ENCODE peak calls at places on chromosome X, in seven cellular contexts. One of them, this sample, is unnamed.

GRCh38 chrX:18895157-18895952 is 88.6 kb downstream of the PHKA2 start:
- DNase-seq in tibial nerve: no peak
- DNase-seq in lung: peak
- DNase-seq in mucosa of descending colon: no peak
- DNase-seq in coronary artery: peak
- DNase-seq in IMR-90: peak
- DNase-seq in dorsolateral prefrontal cortex: no peak
- DNase-seq in this sample: no peak

GRCh38 chrX:44306336-44306735 is 37.1 kb downstream of the EFHC2 start:
- DNase-seq in tibial nerve: no peak
- DNase-seq in lung: no peak
- DNase-seq in mucosa of descending colon: peak
- DNase-seq in coronary artery: no peak
- DNase-seq in IMR-90: peak
- DNase-seq in dorsolateral prefrontal cortex: no peak
- DNase-seq in this sample: no peak

GRCh38 chrX:27438937-27439336 is 24.2 kb downstream of the PPP4R3C start:
- DNase-seq in tibial nerve: no peak
- DNase-seq in lung: no peak
- DNase-seq in mucosa of descending colon: no peak
- DNase-seq in coronary artery: no peak
- DNase-seq in IMR-90: no peak
- DNase-seq in dorsolateral prefrontal cortex: no peak
- DNase-seq in this sample: no peak

GRCh38 chrX:20530319-20530979 is 263.7 kb upstream of the RPS6KA3 start:
- DNase-seq in tibial nerve: peak
- DNase-seq in lung: peak
- DNase-seq in mucosa of descending colon: peak
- DNase-seq in coronary artery: no peak
- DNase-seq in IMR-90: peak
- DNase-seq in dorsolateral prefrontal cortex: peak
- DNase-seq in this sample: no peak

GRCh38 chrX:2351999-2352995 is 148.5 kb downstream of the DHRSX start:
- DNase-seq in tibial nerve: no peak
- DNase-seq in lung: no peak
- DNase-seq in mucosa of descending colon: no peak
- DNase-seq in coronary artery: no peak
- DNase-seq in IMR-90: peak
- DNase-seq in dorsolateral prefrontal cortex: peak
- DNase-seq in this sample: peak

GRCh38 chrX:39944416-39944815 is 153.3 kb downstream of the BCOR start:
- DNase-seq in tibial nerve: no peak
- DNase-seq in lung: no peak
- DNase-seq in mucosa of descending colon: no peak
- DNase-seq in coronary artery: no peak
- DNase-seq in IMR-90: no peak
- DNase-seq in dorsolateral prefrontal cortex: no peak
- DNase-seq in this sample: no peak

GRCh38 chrX:69060631-69061408 is 104.4 kb downstream of the PJA1 start:
- DNase-seq in tibial nerve: peak
- DNase-seq in lung: peak
- DNase-seq in mucosa of descending colon: peak
- DNase-seq in coronary artery: peak
- DNase-seq in IMR-90: peak
- DNase-seq in dorsolateral prefrontal cortex: no peak
- DNase-seq in this sample: no peak

GRCh38 chrX:155246748-155247147 is 17.5 kb downstream of the RAB39B start:
- DNase-seq in tibial nerve: no peak
- DNase-seq in lung: no peak
- DNase-seq in mucosa of descending colon: no peak
- DNase-seq in coronary artery: no peak
- DNase-seq in IMR-90: peak
- DNase-seq in dorsolateral prefrontal cortex: no peak
- DNase-seq in this sample: no peak

GRCh38 chrX:133335027-133335426 is 80.3 kb downstream of the GPC4 start:
- DNase-seq in tibial nerve: no peak
- DNase-seq in lung: no peak
- DNase-seq in mucosa of descending colon: peak
- DNase-seq in coronary artery: no peak
- DNase-seq in IMR-90: peak
- DNase-seq in dorsolateral prefrontal cortex: no peak
- DNase-seq in this sample: no peak

GRCh38 chrX:115459883-115460564 is 101.0 kb upstream of the PLS3 start:
- DNase-seq in tibial nerve: no peak
- DNase-seq in lung: no peak
- DNase-seq in mucosa of descending colon: no peak
- DNase-seq in coronary artery: no peak
- DNase-seq in IMR-90: peak
- DNase-seq in dorsolateral prefrontal cortex: no peak
- DNase-seq in this sample: no peak

GRCh38 chrX:73214366-73215094 is at the start of gene NAP1L2:
- DNase-seq in tibial nerve: no peak
- DNase-seq in lung: no peak
- DNase-seq in mucosa of descending colon: peak
- DNase-seq in coronary artery: peak
- DNase-seq in IMR-90: no peak
- DNase-seq in dorsolateral prefrontal cortex: peak
- DNase-seq in this sample: no peak

GRCh38 chrX:46686003-46686645 is 72.8 kb downstream of the SLC9A7 start:
- DNase-seq in tibial nerve: peak
- DNase-seq in lung: no peak
- DNase-seq in mucosa of descending colon: peak
- DNase-seq in coronary artery: no peak
- DNase-seq in IMR-90: peak
- DNase-seq in dorsolateral prefrontal cortex: no peak
- DNase-seq in this sample: no peak

GRCh38 chrX:13307041-13307440 is 12.8 kb downstream of the ATXN3L start:
- DNase-seq in tibial nerve: no peak
- DNase-seq in lung: no peak
- DNase-seq in mucosa of descending colon: no peak
- DNase-seq in coronary artery: no peak
- DNase-seq in IMR-90: no peak
- DNase-seq in dorsolateral prefrontal cortex: no peak
- DNase-seq in this sample: no peak

GRCh38 chrX:54178100-54178940 is 4.7 kb downstream of the FAM120C start:
- DNase-seq in tibial nerve: no peak
- DNase-seq in lung: no peak
- DNase-seq in mucosa of descending colon: no peak
- DNase-seq in coronary artery: no peak
- DNase-seq in IMR-90: peak
- DNase-seq in dorsolateral prefrontal cortex: no peak
- DNase-seq in this sample: peak

GRCh38 chrX:133881011-133881410 is 104.4 kb downstream of the GPC3 start:
- DNase-seq in tibial nerve: no peak
- DNase-seq in lung: no peak
- DNase-seq in mucosa of descending colon: no peak
- DNase-seq in coronary artery: no peak
- DNase-seq in IMR-90: no peak
- DNase-seq in dorsolateral prefrontal cortex: no peak
- DNase-seq in this sample: no peak

GRCh38 chrX:23341452-23341851 is 6.8 kb downstream of the PTCHD1 start:
- DNase-seq in tibial nerve: no peak
- DNase-seq in lung: no peak
- DNase-seq in mucosa of descending colon: peak
- DNase-seq in coronary artery: no peak
- DNase-seq in IMR-90: no peak
- DNase-seq in dorsolateral prefrontal cortex: peak
- DNase-seq in this sample: no peak

GRCh38 chrX:84956304-84956703 is 47.4 kb upstream of the APOOL start:
- DNase-seq in tibial nerve: no peak
- DNase-seq in lung: no peak
- DNase-seq in mucosa of descending colon: no peak
- DNase-seq in coronary artery: no peak
- DNase-seq in IMR-90: no peak
- DNase-seq in dorsolateral prefrontal cortex: no peak
- DNase-seq in this sample: no peak

GRCh38 chrX:79081895-79082512 is 62.5 kb upstream of the GPR174 start:
- DNase-seq in tibial nerve: no peak
- DNase-seq in lung: no peak
- DNase-seq in mucosa of descending colon: peak
- DNase-seq in coronary artery: no peak
- DNase-seq in IMR-90: peak
- DNase-seq in dorsolateral prefrontal cortex: no peak
- DNase-seq in this sample: no peak

GRCh38 chrX:111349098-111349497 is 62.9 kb downstream of the DCX start:
- DNase-seq in tibial nerve: no peak
- DNase-seq in lung: no peak
- DNase-seq in mucosa of descending colon: no peak
- DNase-seq in coronary artery: no peak
- DNase-seq in IMR-90: no peak
- DNase-seq in dorsolateral prefrontal cortex: no peak
- DNase-seq in this sample: no peak

GRCh38 chrX:110414679-110415439 is 56.2 kb downstream of the RTL9 start:
- DNase-seq in tibial nerve: no peak
- DNase-seq in lung: no peak
- DNase-seq in mucosa of descending colon: no peak
- DNase-seq in coronary artery: peak
- DNase-seq in IMR-90: peak
- DNase-seq in dorsolateral prefrontal cortex: no peak
- DNase-seq in this sample: no peak

GRCh38 chrX:47143894-47144625 is 442 bp downstream of the NDUFB11 start:
- DNase-seq in tibial nerve: no peak
- DNase-seq in lung: no peak
- DNase-seq in mucosa of descending colon: peak
- DNase-seq in coronary artery: peak
- DNase-seq in IMR-90: peak
- DNase-seq in dorsolateral prefrontal cortex: peak
- DNase-seq in this sample: no peak

GRCh38 chrX:138411048-138411447 is 300.5 kb downstream of the FGF13 start:
- DNase-seq in tibial nerve: no peak
- DNase-seq in lung: no peak
- DNase-seq in mucosa of descending colon: no peak
- DNase-seq in coronary artery: no peak
- DNase-seq in IMR-90: no peak
- DNase-seq in dorsolateral prefrontal cortex: no peak
- DNase-seq in this sample: no peak

GRCh38 chrX:54807524-54808108 is at the start of gene MAGED2:
- DNase-seq in tibial nerve: peak
- DNase-seq in lung: no peak
- DNase-seq in mucosa of descending colon: peak
- DNase-seq in coronary artery: no peak
- DNase-seq in IMR-90: peak
- DNase-seq in dorsolateral prefrontal cortex: peak
- DNase-seq in this sample: no peak

GRCh38 chrX:105375816-105376215 is 155.3 kb upstream of the TEX13A start:
- DNase-seq in tibial nerve: no peak
- DNase-seq in lung: no peak
- DNase-seq in mucosa of descending colon: no peak
- DNase-seq in coronary artery: no peak
- DNase-seq in IMR-90: no peak
- DNase-seq in dorsolateral prefrontal cortex: no peak
- DNase-seq in this sample: no peak

GRCh38 chrX:28586291-28586690 is 955 bp upstream of the IL1RAPL1 start:
- DNase-seq in tibial nerve: no peak
- DNase-seq in lung: no peak
- DNase-seq in mucosa of descending colon: no peak
- DNase-seq in coronary artery: no peak
- DNase-seq in IMR-90: peak
- DNase-seq in dorsolateral prefrontal cortex: peak
- DNase-seq in this sample: no peak
- H3K4me3 ChIP-seq in tibial nerve: peak
- H3K4me3 ChIP-seq in lung: no peak
- H3K4me3 ChIP-seq in mucosa of descending colon: no peak
- H3K4me3 ChIP-seq in coronary artery: peak
- H3K4me3 ChIP-seq in IMR-90: peak
- H3K4me3 ChIP-seq in dorsolateral prefrontal cortex: peak
- H3K4me3 ChIP-seq in this sample: peak

GRCh38 chrX:101348452-101349222 is at the start of gene TIMM8A:
- DNase-seq in tibial nerve: peak
- DNase-seq in lung: peak
- DNase-seq in mucosa of descending colon: peak
- DNase-seq in coronary artery: peak
- DNase-seq in IMR-90: peak
- DNase-seq in dorsolateral prefrontal cortex: peak
- DNase-seq in this sample: no peak
- H3K4me3 ChIP-seq in tibial nerve: peak
- H3K4me3 ChIP-seq in lung: peak
- H3K4me3 ChIP-seq in mucosa of descending colon: peak
- H3K4me3 ChIP-seq in coronary artery: peak
- H3K4me3 ChIP-seq in IMR-90: peak
- H3K4me3 ChIP-seq in dorsolateral prefrontal cortex: peak
- H3K4me3 ChIP-seq in this sample: peak

DNA sequence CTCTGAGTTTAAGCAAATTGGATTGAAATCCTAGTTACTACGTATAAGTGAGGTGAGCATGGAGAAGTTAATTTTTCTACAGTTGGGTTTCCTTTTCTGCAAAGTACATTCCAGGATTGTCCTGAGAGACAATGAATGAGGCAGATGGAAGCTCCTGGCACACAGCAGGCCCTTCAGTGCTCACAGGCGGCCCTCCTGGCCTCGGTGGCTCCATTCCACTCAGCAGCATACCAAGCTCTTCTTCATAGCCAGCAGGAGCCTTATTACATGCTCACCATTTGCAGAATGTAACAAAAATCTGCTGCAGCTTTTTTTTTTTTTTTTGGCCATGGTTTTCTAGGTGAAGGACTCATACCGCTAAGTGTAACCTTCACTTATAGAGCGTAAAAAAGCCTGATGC is 113.2 kb upstream of the FAM9B start:
- DNase-seq in tibial nerve: no peak
- DNase-seq in lung: no peak
- DNase-seq in mucosa of descending colon: no peak
- DNase-seq in coronary artery: no peak
- DNase-seq in IMR-90: no peak
- DNase-seq in dorsolateral prefrontal cortex: peak
- DNase-seq in this sample: no peak
- H3K4me3 ChIP-seq in tibial nerve: no peak
- H3K4me3 ChIP-seq in lung: no peak
- H3K4me3 ChIP-seq in mucosa of descending colon: no peak
- H3K4me3 ChIP-seq in coronary artery: no peak
- H3K4me3 ChIP-seq in IMR-90: no peak
- H3K4me3 ChIP-seq in dorsolateral prefrontal cortex: no peak
- H3K4me3 ChIP-seq in this sample: no peak

DNA sequence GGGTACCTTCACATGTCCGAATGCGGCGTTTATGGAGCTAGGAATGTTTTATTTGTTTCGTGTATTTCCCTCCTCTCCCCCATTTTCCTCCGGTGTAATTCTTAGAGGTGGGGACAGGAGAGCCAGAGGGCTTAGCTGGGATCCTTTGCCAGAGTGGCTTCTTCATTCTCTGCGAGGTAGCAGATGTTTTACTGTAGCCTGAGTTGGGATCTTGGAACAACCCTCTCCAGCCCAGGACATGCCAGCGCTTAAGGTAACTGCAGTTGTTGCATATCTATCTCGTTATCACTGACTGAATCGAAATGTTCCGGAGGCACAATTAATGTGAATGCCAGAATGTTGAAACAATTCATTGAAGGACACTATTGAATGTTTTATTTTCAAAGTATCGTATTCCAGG is 59.0 kb upstream of the DYNLT3 start:
- DNase-seq in tibial nerve: no peak
- DNase-seq in lung: no peak
- DNase-seq in mucosa of descending colon: no peak
- DNase-seq in coronary artery: no peak
- DNase-seq in IMR-90: no peak
- DNase-seq in dorsolateral prefrontal cortex: no peak
- DNase-seq in this sample: no peak
- H3K4me3 ChIP-seq in tibial nerve: no peak
- H3K4me3 ChIP-seq in lung: no peak
- H3K4me3 ChIP-seq in mucosa of descending colon: no peak
- H3K4me3 ChIP-seq in coronary artery: no peak
- H3K4me3 ChIP-seq in IMR-90: no peak
- H3K4me3 ChIP-seq in dorsolateral prefrontal cortex: no peak
- H3K4me3 ChIP-seq in this sample: peak

GRCh38 chrX:22247169-22247568 is 25.5 kb upstream of the CBLL2 start:
- DNase-seq in tibial nerve: no peak
- DNase-seq in lung: no peak
- DNase-seq in mucosa of descending colon: no peak
- DNase-seq in coronary artery: no peak
- DNase-seq in IMR-90: peak
- DNase-seq in dorsolateral prefrontal cortex: no peak
- DNase-seq in this sample: peak
- H3K4me3 ChIP-seq in tibial nerve: no peak
- H3K4me3 ChIP-seq in lung: no peak
- H3K4me3 ChIP-seq in mucosa of descending colon: no peak
- H3K4me3 ChIP-seq in coronary artery: no peak
- H3K4me3 ChIP-seq in IMR-90: no peak
- H3K4me3 ChIP-seq in dorsolateral prefrontal cortex: no peak
- H3K4me3 ChIP-seq in this sample: no peak

This sample was measured in AG04449.